ENCODE peak calls at places on chromosome 11, in six cellular contexts. One of them, this sample, is unnamed.

GRCh38 chr11:1749020-1749758 is 1.2 kb downstream of the IFITM10 start:
- DNase-seq in CD8-positive, alpha-beta memory T cell: no peak
- DNase-seq in activated effector memory CD4-positive, alpha-beta T cell treated with anti-CD3 and anti-CD28 coated beads, Interleukin-2, amount 50 U/mL, for 16 hours: no peak
- DNase-seq in GM12891: no peak
- DNase-seq in DMS 273 treated with DMSO at 0.1 percent for 48 hours: no peak
- DNase-seq in stimulated activated CD4-positive, alpha-beta T cell treated with anti-CD3 and anti-CD28 coated beads, TNF-alpha, amount 100 ng/mL, for 48 hours: no peak
- DNase-seq in this sample: no peak

GRCh38 chr11:70539360-70540095 is 141.2 kb downstream of the CTTN start:
- DNase-seq in stimulated activated CD4-positive, alpha-beta T cell treated with anti-CD3 and anti-CD28 coated beads, TNF-alpha, amount 100 ng/mL, for 48 hours: no peak
- DNase-seq in DMS 273 treated with DMSO at 0.1 percent for 48 hours: no peak
- DNase-seq in activated effector memory CD4-positive, alpha-beta T cell treated with anti-CD3 and anti-CD28 coated beads, Interleukin-2, amount 50 U/mL, for 16 hours: no peak
- DNase-seq in GM12891: no peak
- DNase-seq in CD8-positive, alpha-beta memory T cell: no peak
- DNase-seq in this sample: no peak

GRCh38 chr11:103109818-103110388 is 677 bp downstream of the DYNC2H1 start:
- DNase-seq in GM12891: no peak
- DNase-seq in activated effector memory CD4-positive, alpha-beta T cell treated with anti-CD3 and anti-CD28 coated beads, Interleukin-2, amount 50 U/mL, for 16 hours: no peak
- DNase-seq in stimulated activated CD4-positive, alpha-beta T cell treated with anti-CD3 and anti-CD28 coated beads, TNF-alpha, amount 100 ng/mL, for 48 hours: no peak
- DNase-seq in CD8-positive, alpha-beta memory T cell: no peak
- DNase-seq in DMS 273 treated with DMSO at 0.1 percent for 48 hours: no peak
- DNase-seq in this sample: no peak

GRCh38 chr11:13118194-13118593 is 109.1 kb downstream of the RASSF10 start:
- DNase-seq in activated effector memory CD4-positive, alpha-beta T cell treated with anti-CD3 and anti-CD28 coated beads, Interleukin-2, amount 50 U/mL, for 16 hours: no peak
- DNase-seq in GM12891: no peak
- DNase-seq in DMS 273 treated with DMSO at 0.1 percent for 48 hours: no peak
- DNase-seq in CD8-positive, alpha-beta memory T cell: no peak
- DNase-seq in stimulated activated CD4-positive, alpha-beta T cell treated with anti-CD3 and anti-CD28 coated beads, TNF-alpha, amount 100 ng/mL, for 48 hours: no peak
- DNase-seq in this sample: no peak

GRCh38 chr11:126459691-126460404 is 104.4 kb downstream of the ST3GAL4 start:
- DNase-seq in stimulated activated CD4-positive, alpha-beta T cell treated with anti-CD3 and anti-CD28 coated beads, TNF-alpha, amount 100 ng/mL, for 48 hours: no peak
- DNase-seq in GM12891: no peak
- DNase-seq in activated effector memory CD4-positive, alpha-beta T cell treated with anti-CD3 and anti-CD28 coated beads, Interleukin-2, amount 50 U/mL, for 16 hours: no peak
- DNase-seq in DMS 273 treated with DMSO at 0.1 percent for 48 hours: no peak
- DNase-seq in CD8-positive, alpha-beta memory T cell: no peak
- DNase-seq in this sample: no peak

GRCh38 chr11:65266210-65266609 is 4.4 kb downstream of the POLA2 start:
- DNase-seq in stimulated activated CD4-positive, alpha-beta T cell treated with anti-CD3 and anti-CD28 coated beads, TNF-alpha, amount 100 ng/mL, for 48 hours: no peak
- DNase-seq in activated effector memory CD4-positive, alpha-beta T cell treated with anti-CD3 and anti-CD28 coated beads, Interleukin-2, amount 50 U/mL, for 16 hours: no peak
- DNase-seq in DMS 273 treated with DMSO at 0.1 percent for 48 hours: no peak
- DNase-seq in GM12891: no peak
- DNase-seq in CD8-positive, alpha-beta memory T cell: no peak
- DNase-seq in this sample: no peak

GRCh38 chr11:11465280-11465679 is 112.2 kb upstream of the CSNK2A3 start:
- DNase-seq in DMS 273 treated with DMSO at 0.1 percent for 48 hours: no peak
- DNase-seq in CD8-positive, alpha-beta memory T cell: no peak
- DNase-seq in GM12891: no peak
- DNase-seq in activated effector memory CD4-positive, alpha-beta T cell treated with anti-CD3 and anti-CD28 coated beads, Interleukin-2, amount 50 U/mL, for 16 hours: no peak
- DNase-seq in stimulated activated CD4-positive, alpha-beta T cell treated with anti-CD3 and anti-CD28 coated beads, TNF-alpha, amount 100 ng/mL, for 48 hours: no peak
- DNase-seq in this sample: no peak

GRCh38 chr11:100354736-100355135 is 332.4 kb upstream of the ARHGAP42 start:
- DNase-seq in stimulated activated CD4-positive, alpha-beta T cell treated with anti-CD3 and anti-CD28 coated beads, TNF-alpha, amount 100 ng/mL, for 48 hours: no peak
- DNase-seq in GM12891: no peak
- DNase-seq in DMS 273 treated with DMSO at 0.1 percent for 48 hours: no peak
- DNase-seq in CD8-positive, alpha-beta memory T cell: no peak
- DNase-seq in activated effector memory CD4-positive, alpha-beta T cell treated with anti-CD3 and anti-CD28 coated beads, Interleukin-2, amount 50 U/mL, for 16 hours: no peak
- DNase-seq in this sample: no peak

GRCh38 chr11:44453871-44454270 is 111.6 kb upstream of the CD82 start:
- DNase-seq in activated effector memory CD4-positive, alpha-beta T cell treated with anti-CD3 and anti-CD28 coated beads, Interleukin-2, amount 50 U/mL, for 16 hours: no peak
- DNase-seq in DMS 273 treated with DMSO at 0.1 percent for 48 hours: no peak
- DNase-seq in CD8-positive, alpha-beta memory T cell: no peak
- DNase-seq in GM12891: no peak
- DNase-seq in stimulated activated CD4-positive, alpha-beta T cell treated with anti-CD3 and anti-CD28 coated beads, TNF-alpha, amount 100 ng/mL, for 48 hours: no peak
- DNase-seq in this sample: no peak

GRCh38 chr11:66100272-66101037 is 30.4 kb downstream of the PACS1 start:
- DNase-seq in CD8-positive, alpha-beta memory T cell: peak
- DNase-seq in GM12891: peak
- DNase-seq in stimulated activated CD4-positive, alpha-beta T cell treated with anti-CD3 and anti-CD28 coated beads, TNF-alpha, amount 100 ng/mL, for 48 hours: peak
- DNase-seq in DMS 273 treated with DMSO at 0.1 percent for 48 hours: peak
- DNase-seq in activated effector memory CD4-positive, alpha-beta T cell treated with anti-CD3 and anti-CD28 coated beads, Interleukin-2, amount 50 U/mL, for 16 hours: peak
- DNase-seq in this sample: peak

GRCh38 chr11:66321606-66322005 is 4.8 kb upstream of the CD248 start:
- DNase-seq in DMS 273 treated with DMSO at 0.1 percent for 48 hours: no peak
- DNase-seq in GM12891: no peak
- DNase-seq in stimulated activated CD4-positive, alpha-beta T cell treated with anti-CD3 and anti-CD28 coated beads, TNF-alpha, amount 100 ng/mL, for 48 hours: no peak
- DNase-seq in CD8-positive, alpha-beta memory T cell: no peak
- DNase-seq in activated effector memory CD4-positive, alpha-beta T cell treated with anti-CD3 and anti-CD28 coated beads, Interleukin-2, amount 50 U/mL, for 16 hours: no peak
- DNase-seq in this sample: no peak

GRCh38 chr11:125494601-125494986 is 1.5 kb downstream of the FEZ1 start:
- DNase-seq in DMS 273 treated with DMSO at 0.1 percent for 48 hours: no peak
- DNase-seq in GM12891: no peak
- DNase-seq in CD8-positive, alpha-beta memory T cell: no peak
- DNase-seq in activated effector memory CD4-positive, alpha-beta T cell treated with anti-CD3 and anti-CD28 coated beads, Interleukin-2, amount 50 U/mL, for 16 hours: no peak
- DNase-seq in stimulated activated CD4-positive, alpha-beta T cell treated with anti-CD3 and anti-CD28 coated beads, TNF-alpha, amount 100 ng/mL, for 48 hours: no peak
- DNase-seq in this sample: no peak

GRCh38 chr11:60502221-60502775 is 9.7 kb downstream of the MS4A12 start:
- DNase-seq in stimulated activated CD4-positive, alpha-beta T cell treated with anti-CD3 and anti-CD28 coated beads, TNF-alpha, amount 100 ng/mL, for 48 hours: no peak
- DNase-seq in CD8-positive, alpha-beta memory T cell: no peak
- DNase-seq in activated effector memory CD4-positive, alpha-beta T cell treated with anti-CD3 and anti-CD28 coated beads, Interleukin-2, amount 50 U/mL, for 16 hours: no peak
- DNase-seq in GM12891: no peak
- DNase-seq in DMS 273 treated with DMSO at 0.1 percent for 48 hours: no peak
- DNase-seq in this sample: peak